ENCODE peak calls at places on chromosome 17, in ten cellular contexts. One of them, this sample, is unnamed.

GRCh38 chr17:63774141-63774981 is at the start of gene DDX42:
- DNase-seq in sigmoid colon: peak
- DNase-seq in HepG2: peak
- DNase-seq in stomach: peak
- DNase-seq in K562: peak
- DNase-seq in suprapubic skin: peak
- DNase-seq in ovary: peak
- DNase-seq in transverse colon: peak
- DNase-seq in tibial nerve: peak
- DNase-seq in SK-N-SH: peak
- DNase-seq in this sample: peak

GRCh38 chr17:65498831-65499230 is 62.6 kb downstream of the AXIN2 start:
- DNase-seq in SK-N-SH: no peak
- DNase-seq in K562: no peak
- DNase-seq in sigmoid colon: no peak
- DNase-seq in tibial nerve: no peak
- DNase-seq in HepG2: no peak
- DNase-seq in stomach: no peak
- DNase-seq in ovary: no peak
- DNase-seq in suprapubic skin: peak
- DNase-seq in transverse colon: no peak
- DNase-seq in this sample: no peak

GRCh38 chr17:19004601-19005441 is at the start of gene FAM83G:
- DNase-seq in stomach: peak
- DNase-seq in transverse colon: peak
- DNase-seq in HepG2: peak
- DNase-seq in sigmoid colon: peak
- DNase-seq in ovary: peak
- DNase-seq in suprapubic skin: no peak
- DNase-seq in SK-N-SH: peak
- DNase-seq in K562: peak
- DNase-seq in tibial nerve: peak
- DNase-seq in this sample: peak

GRCh38 chr17:42078396-42079042 is 19.8 kb downstream of the ZNF385C start:
- DNase-seq in HepG2: no peak
- DNase-seq in suprapubic skin: no peak
- DNase-seq in stomach: no peak
- DNase-seq in tibial nerve: no peak
- DNase-seq in ovary: no peak
- DNase-seq in K562: peak
- DNase-seq in sigmoid colon: no peak
- DNase-seq in SK-N-SH: no peak
- DNase-seq in transverse colon: no peak
- DNase-seq in this sample: no peak

GRCh38 chr17:41734139-41734948 is at the start of gene HAP1:
- DNase-seq in SK-N-SH: peak
- DNase-seq in transverse colon: no peak
- DNase-seq in sigmoid colon: no peak
- DNase-seq in suprapubic skin: no peak
- DNase-seq in ovary: no peak
- DNase-seq in stomach: peak
- DNase-seq in HepG2: no peak
- DNase-seq in tibial nerve: no peak
- DNase-seq in K562: no peak
- DNase-seq in this sample: no peak

GRCh38 chr17:4560837-4561241 is 462 bp upstream of the GGT6 start:
- DNase-seq in HepG2: peak
- DNase-seq in sigmoid colon: peak
- DNase-seq in stomach: no peak
- DNase-seq in SK-N-SH: no peak
- DNase-seq in suprapubic skin: no peak
- DNase-seq in transverse colon: peak
- DNase-seq in ovary: no peak
- DNase-seq in tibial nerve: no peak
- DNase-seq in K562: peak
- DNase-seq in this sample: no peak

GRCh38 chr17:17236295-17237025 is 508 bp downstream of the FLCN start:
- DNase-seq in sigmoid colon: no peak
- DNase-seq in stomach: no peak
- DNase-seq in HepG2: peak
- DNase-seq in transverse colon: peak
- DNase-seq in ovary: no peak
- DNase-seq in tibial nerve: no peak
- DNase-seq in K562: peak
- DNase-seq in suprapubic skin: no peak
- DNase-seq in SK-N-SH: no peak
- DNase-seq in this sample: no peak

GRCh38 chr17:50144845-50145531 is 5.5 kb downstream of the PPP1R9B start:
- DNase-seq in SK-N-SH: no peak
- DNase-seq in ovary: peak
- DNase-seq in HepG2: no peak
- DNase-seq in tibial nerve: no peak
- DNase-seq in suprapubic skin: no peak
- DNase-seq in sigmoid colon: no peak
- DNase-seq in K562: no peak
- DNase-seq in transverse colon: no peak
- DNase-seq in stomach: peak
- DNase-seq in this sample: no peak

GRCh38 chr17:17849147-17849820 is 12.5 kb upstream of the SREBF1 start:
- DNase-seq in suprapubic skin: no peak
- DNase-seq in ovary: peak
- DNase-seq in stomach: peak
- DNase-seq in transverse colon: peak
- DNase-seq in SK-N-SH: no peak
- DNase-seq in sigmoid colon: peak
- DNase-seq in HepG2: peak
- DNase-seq in tibial nerve: no peak
- DNase-seq in K562: peak
- DNase-seq in this sample: no peak

GRCh38 chr17:8710766-8711165 is 33.9 kb downstream of the CCDC42 start:
- DNase-seq in transverse colon: no peak
- DNase-seq in tibial nerve: no peak
- DNase-seq in ovary: no peak
- DNase-seq in sigmoid colon: no peak
- DNase-seq in suprapubic skin: peak
- DNase-seq in HepG2: no peak
- DNase-seq in SK-N-SH: no peak
- DNase-seq in K562: no peak
- DNase-seq in stomach: no peak
- DNase-seq in this sample: no peak

GRCh38 chr17:81471804-81472456 is 40.7 kb downstream of the ACTG1 start:
- DNase-seq in sigmoid colon: peak
- DNase-seq in transverse colon: peak
- DNase-seq in ovary: peak
- DNase-seq in stomach: no peak
- DNase-seq in K562: peak
- DNase-seq in suprapubic skin: peak
- DNase-seq in SK-N-SH: peak
- DNase-seq in tibial nerve: peak
- DNase-seq in HepG2: peak
- DNase-seq in this sample: peak
- TF ChIP-seq CTCF in sigmoid colon: peak
- TF ChIP-seq CTCF in transverse colon: peak
- TF ChIP-seq CTCF in ovary: peak
- TF ChIP-seq CTCF in stomach: no peak
- TF ChIP-seq CTCF in K562: peak
- TF ChIP-seq CTCF in suprapubic skin: no peak
- TF ChIP-seq CTCF in SK-N-SH: no peak
- TF ChIP-seq CTCF in tibial nerve: peak
- TF ChIP-seq CTCF in HepG2: no peak
- TF ChIP-seq CTCF in this sample: no peak

DNA sequence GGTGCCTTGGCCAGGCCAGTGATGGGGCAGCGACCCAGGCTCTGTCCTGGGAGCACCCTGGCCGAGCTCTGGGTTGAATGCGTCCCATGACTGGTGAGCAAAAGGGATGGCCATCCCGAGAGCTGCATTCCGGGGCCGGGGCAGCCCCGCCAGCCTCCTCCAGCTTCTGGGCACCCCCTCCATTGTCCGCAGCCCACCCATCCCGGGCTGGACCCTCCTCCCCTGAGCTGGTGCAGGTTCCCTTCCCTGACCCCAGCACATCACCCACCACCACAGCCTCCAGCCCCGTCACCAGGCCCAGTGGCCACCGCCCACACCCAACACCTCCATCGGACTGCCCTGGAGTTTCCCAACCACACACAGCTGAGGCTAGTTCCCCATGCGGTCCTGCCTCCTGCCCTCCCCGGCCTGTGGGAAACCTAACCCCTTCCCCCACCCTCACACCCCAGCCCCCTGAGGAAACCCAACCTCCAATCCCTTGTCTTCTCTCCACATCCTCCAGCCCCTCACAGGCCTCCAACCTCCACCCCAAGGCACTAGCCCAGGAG is 16.2 kb upstream of the PVALEF start:
- DNase-seq in K562: no peak
- DNase-seq in stomach: no peak
- DNase-seq in suprapubic skin: no peak
- DNase-seq in sigmoid colon: no peak
- DNase-seq in HepG2: no peak
- DNase-seq in SK-N-SH: no peak
- DNase-seq in tibial nerve: no peak
- DNase-seq in ovary: no peak
- DNase-seq in transverse colon: no peak
- DNase-seq in this sample: peak
- TF ChIP-seq EP300 in K562: no peak
- TF ChIP-seq EP300 in stomach: no peak
- TF ChIP-seq EP300 in suprapubic skin: no peak
- TF ChIP-seq EP300 in sigmoid colon: no peak
- TF ChIP-seq EP300 in HepG2: no peak
- TF ChIP-seq EP300 in SK-N-SH: no peak
- TF ChIP-seq EP300 in tibial nerve: no peak
- TF ChIP-seq EP300 in ovary: no peak
- TF ChIP-seq EP300 in transverse colon: no peak
- TF ChIP-seq EP300 in this sample: no peak

DNA sequence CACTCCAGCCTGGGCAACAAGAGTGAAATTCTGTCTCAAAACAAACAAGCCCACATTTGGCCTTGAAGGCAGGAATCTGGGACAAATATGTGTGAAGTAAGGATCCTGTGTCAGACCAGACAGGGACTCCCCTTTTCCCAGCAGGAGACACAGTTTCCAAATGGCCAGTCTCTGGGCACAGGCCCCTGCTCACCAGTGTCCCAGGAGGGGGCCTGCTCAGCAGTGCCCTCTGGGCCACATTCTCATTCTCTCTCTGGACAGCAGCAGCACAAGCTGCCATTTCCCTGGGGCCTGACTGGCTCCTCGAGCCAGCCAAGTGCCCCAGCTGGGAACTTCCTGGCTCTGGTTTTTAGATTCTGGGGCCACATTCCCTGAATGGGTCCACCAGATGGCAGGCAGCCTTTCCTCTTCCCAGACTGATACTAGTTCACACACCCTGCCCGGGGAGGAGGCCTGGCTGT is 11.7 kb upstream of the MNT start:
- DNase-seq in sigmoid colon: peak
- DNase-seq in tibial nerve: no peak
- DNase-seq in suprapubic skin: peak
- DNase-seq in transverse colon: no peak
- DNase-seq in K562: no peak
- DNase-seq in SK-N-SH: peak
- DNase-seq in HepG2: no peak
- DNase-seq in ovary: peak
- DNase-seq in stomach: no peak
- DNase-seq in this sample: no peak
- TF ChIP-seq CTCF in sigmoid colon: no peak
- TF ChIP-seq CTCF in tibial nerve: no peak
- TF ChIP-seq CTCF in suprapubic skin: no peak
- TF ChIP-seq CTCF in transverse colon: no peak
- TF ChIP-seq CTCF in K562: no peak
- TF ChIP-seq CTCF in SK-N-SH: no peak
- TF ChIP-seq CTCF in HepG2: peak
- TF ChIP-seq CTCF in ovary: no peak
- TF ChIP-seq CTCF in stomach: no peak
- TF ChIP-seq CTCF in this sample: no peak

GRCh38 chr17:46151762-46152161 is 41.5 kb downstream of the KANSL1 start:
- DNase-seq in sigmoid colon: no peak
- DNase-seq in ovary: no peak
- DNase-seq in SK-N-SH: no peak
- DNase-seq in suprapubic skin: no peak
- DNase-seq in stomach: no peak
- DNase-seq in tibial nerve: no peak
- DNase-seq in transverse colon: no peak
- DNase-seq in HepG2: no peak
- DNase-seq in K562: no peak
- DNase-seq in this sample: no peak
- TF ChIP-seq EP300 in sigmoid colon: no peak
- TF ChIP-seq EP300 in ovary: no peak
- TF ChIP-seq EP300 in SK-N-SH: no peak
- TF ChIP-seq EP300 in suprapubic skin: no peak
- TF ChIP-seq EP300 in stomach: no peak
- TF ChIP-seq EP300 in tibial nerve: no peak
- TF ChIP-seq EP300 in transverse colon: no peak
- TF ChIP-seq EP300 in HepG2: no peak
- TF ChIP-seq EP300 in K562: no peak
- TF ChIP-seq EP300 in this sample: no peak

This sample was measured in upper lobe of left lung.